ENCODE peak calls at places on chromosomes 4 and X, in nine cellular contexts. One of them, this sample, is unnamed.

GRCh38 chrX:32116047-32116446 is 1044.2 kb upstream of the FTHL17 start:
- DNase-seq in activated naive CD8-positive, alpha-beta T cell treated with anti-CD3 and anti-CD28 coated beads, Interleukin-2, amount 50 U/mL, for 16 hours: no peak
- DNase-seq in nephron progenitor cell: no peak
- DNase-seq in T-helper 1 cell: no peak
- DNase-seq in fibroblast of pulmonary artery: no peak
- DNase-seq in A549: no peak
- DNase-seq in endothelial cell: no peak
- DNase-seq in stimulated activated CD4-positive, alpha-beta T cell treated with anti-CD3 and anti-CD28 coated beads, Interleukin-2, amount 100 ng/mL, for 24 hours: no peak
- DNase-seq in foreskin fibroblast: no peak
- DNase-seq in this sample: no peak

GRCh38 chr4:173883821-173884220 is 353.8 kb upstream of the HAND2 start:
- DNase-seq in stimulated activated CD4-positive, alpha-beta T cell treated with anti-CD3 and anti-CD28 coated beads, Interleukin-2, amount 100 ng/mL, for 24 hours: no peak
- DNase-seq in foreskin fibroblast: no peak
- DNase-seq in nephron progenitor cell: no peak
- DNase-seq in A549: no peak
- DNase-seq in fibroblast of pulmonary artery: no peak
- DNase-seq in T-helper 1 cell: no peak
- DNase-seq in activated naive CD8-positive, alpha-beta T cell treated with anti-CD3 and anti-CD28 coated beads, Interleukin-2, amount 50 U/mL, for 16 hours: no peak
- DNase-seq in endothelial cell: no peak
- DNase-seq in this sample: no peak

GRCh38 chr4:25450491-25450901 is 73.4 kb downstream of the ANAPC4 start:
- DNase-seq in fibroblast of pulmonary artery: no peak
- DNase-seq in foreskin fibroblast: no peak
- DNase-seq in nephron progenitor cell: no peak
- DNase-seq in A549: no peak
- DNase-seq in T-helper 1 cell: no peak
- DNase-seq in activated naive CD8-positive, alpha-beta T cell treated with anti-CD3 and anti-CD28 coated beads, Interleukin-2, amount 50 U/mL, for 16 hours: no peak
- DNase-seq in endothelial cell: no peak
- DNase-seq in stimulated activated CD4-positive, alpha-beta T cell treated with anti-CD3 and anti-CD28 coated beads, Interleukin-2, amount 100 ng/mL, for 24 hours: no peak
- DNase-seq in this sample: no peak

GRCh38 chrX:11447418-11447817 is 154.2 kb downstream of the AMELX start:
- DNase-seq in T-helper 1 cell: no peak
- DNase-seq in A549: no peak
- DNase-seq in fibroblast of pulmonary artery: peak
- DNase-seq in activated naive CD8-positive, alpha-beta T cell treated with anti-CD3 and anti-CD28 coated beads, Interleukin-2, amount 50 U/mL, for 16 hours: no peak
- DNase-seq in foreskin fibroblast: no peak
- DNase-seq in nephron progenitor cell: no peak
- DNase-seq in stimulated activated CD4-positive, alpha-beta T cell treated with anti-CD3 and anti-CD28 coated beads, Interleukin-2, amount 100 ng/mL, for 24 hours: no peak
- DNase-seq in endothelial cell: no peak
- DNase-seq in this sample: no peak

GRCh38 chrX:71636438-71637252 is 18.3 kb upstream of the CXCR3 start:
- DNase-seq in fibroblast of pulmonary artery: no peak
- DNase-seq in activated naive CD8-positive, alpha-beta T cell treated with anti-CD3 and anti-CD28 coated beads, Interleukin-2, amount 50 U/mL, for 16 hours: no peak
- DNase-seq in A549: no peak
- DNase-seq in foreskin fibroblast: no peak
- DNase-seq in T-helper 1 cell: peak
- DNase-seq in nephron progenitor cell: no peak
- DNase-seq in endothelial cell: no peak
- DNase-seq in stimulated activated CD4-positive, alpha-beta T cell treated with anti-CD3 and anti-CD28 coated beads, Interleukin-2, amount 100 ng/mL, for 24 hours: no peak
- DNase-seq in this sample: no peak

GRCh38 chr4:153472122-153473037 is 6.2 kb downstream of the TMEM131L start:
- DNase-seq in nephron progenitor cell: no peak
- DNase-seq in activated naive CD8-positive, alpha-beta T cell treated with anti-CD3 and anti-CD28 coated beads, Interleukin-2, amount 50 U/mL, for 16 hours: no peak
- DNase-seq in T-helper 1 cell: no peak
- DNase-seq in fibroblast of pulmonary artery: no peak
- DNase-seq in stimulated activated CD4-positive, alpha-beta T cell treated with anti-CD3 and anti-CD28 coated beads, Interleukin-2, amount 100 ng/mL, for 24 hours: no peak
- DNase-seq in endothelial cell: no peak
- DNase-seq in A549: no peak
- DNase-seq in foreskin fibroblast: no peak
- DNase-seq in this sample: no peak

GRCh38 chr4:113880240-113881028 is 99.0 kb downstream of the ARSJ start:
- DNase-seq in fibroblast of pulmonary artery: no peak
- DNase-seq in T-helper 1 cell: no peak
- DNase-seq in foreskin fibroblast: no peak
- DNase-seq in stimulated activated CD4-positive, alpha-beta T cell treated with anti-CD3 and anti-CD28 coated beads, Interleukin-2, amount 100 ng/mL, for 24 hours: no peak
- DNase-seq in activated naive CD8-positive, alpha-beta T cell treated with anti-CD3 and anti-CD28 coated beads, Interleukin-2, amount 50 U/mL, for 16 hours: no peak
- DNase-seq in A549: no peak
- DNase-seq in nephron progenitor cell: no peak
- DNase-seq in endothelial cell: no peak
- DNase-seq in this sample: no peak

GRCh38 chrX:42096262-42096939 is 173.0 kb upstream of the CASK start:
- DNase-seq in A549: peak
- DNase-seq in nephron progenitor cell: no peak
- DNase-seq in activated naive CD8-positive, alpha-beta T cell treated with anti-CD3 and anti-CD28 coated beads, Interleukin-2, amount 50 U/mL, for 16 hours: no peak
- DNase-seq in stimulated activated CD4-positive, alpha-beta T cell treated with anti-CD3 and anti-CD28 coated beads, Interleukin-2, amount 100 ng/mL, for 24 hours: no peak
- DNase-seq in foreskin fibroblast: peak
- DNase-seq in fibroblast of pulmonary artery: peak
- DNase-seq in T-helper 1 cell: no peak
- DNase-seq in endothelial cell: no peak
- DNase-seq in this sample: no peak

GRCh38 chr4:73729534-73730165 is 10.7 kb upstream of the CXCL8 start:
- DNase-seq in fibroblast of pulmonary artery: peak
- DNase-seq in stimulated activated CD4-positive, alpha-beta T cell treated with anti-CD3 and anti-CD28 coated beads, Interleukin-2, amount 100 ng/mL, for 24 hours: no peak
- DNase-seq in T-helper 1 cell: peak
- DNase-seq in activated naive CD8-positive, alpha-beta T cell treated with anti-CD3 and anti-CD28 coated beads, Interleukin-2, amount 50 U/mL, for 16 hours: no peak
- DNase-seq in nephron progenitor cell: peak
- DNase-seq in endothelial cell: peak
- DNase-seq in A549: peak
- DNase-seq in foreskin fibroblast: peak
- DNase-seq in this sample: no peak

GRCh38 chr4:10115657-10116624 is 658 bp downstream of the WDR1 start:
- DNase-seq in nephron progenitor cell: peak
- DNase-seq in stimulated activated CD4-positive, alpha-beta T cell treated with anti-CD3 and anti-CD28 coated beads, Interleukin-2, amount 100 ng/mL, for 24 hours: peak
- DNase-seq in activated naive CD8-positive, alpha-beta T cell treated with anti-CD3 and anti-CD28 coated beads, Interleukin-2, amount 50 U/mL, for 16 hours: peak
- DNase-seq in foreskin fibroblast: no peak
- DNase-seq in fibroblast of pulmonary artery: no peak
- DNase-seq in T-helper 1 cell: peak
- DNase-seq in A549: peak
- DNase-seq in endothelial cell: peak
- DNase-seq in this sample: peak

GRCh38 chrX:23745786-23746185 is 2.7 kb upstream of the ACOT9 start:
- DNase-seq in endothelial cell: no peak
- DNase-seq in T-helper 1 cell: peak
- DNase-seq in stimulated activated CD4-positive, alpha-beta T cell treated with anti-CD3 and anti-CD28 coated beads, Interleukin-2, amount 100 ng/mL, for 24 hours: no peak
- DNase-seq in A549: no peak
- DNase-seq in fibroblast of pulmonary artery: peak
- DNase-seq in activated naive CD8-positive, alpha-beta T cell treated with anti-CD3 and anti-CD28 coated beads, Interleukin-2, amount 50 U/mL, for 16 hours: no peak
- DNase-seq in foreskin fibroblast: no peak
- DNase-seq in nephron progenitor cell: no peak
- DNase-seq in this sample: no peak

GRCh38 chrX:38854305-38854704 is 53.0 kb downstream of the MID1IP1 start:
- DNase-seq in A549: no peak
- DNase-seq in endothelial cell: no peak
- DNase-seq in activated naive CD8-positive, alpha-beta T cell treated with anti-CD3 and anti-CD28 coated beads, Interleukin-2, amount 50 U/mL, for 16 hours: no peak
- DNase-seq in nephron progenitor cell: no peak
- DNase-seq in T-helper 1 cell: no peak
- DNase-seq in foreskin fibroblast: no peak
- DNase-seq in stimulated activated CD4-positive, alpha-beta T cell treated with anti-CD3 and anti-CD28 coated beads, Interleukin-2, amount 100 ng/mL, for 24 hours: no peak
- DNase-seq in fibroblast of pulmonary artery: no peak
- DNase-seq in this sample: no peak

GRCh38 chrX:24963823-24964222 is 51.9 kb downstream of the ARX start:
- DNase-seq in A549: no peak
- DNase-seq in fibroblast of pulmonary artery: no peak
- DNase-seq in nephron progenitor cell: peak
- DNase-seq in T-helper 1 cell: no peak
- DNase-seq in foreskin fibroblast: no peak
- DNase-seq in stimulated activated CD4-positive, alpha-beta T cell treated with anti-CD3 and anti-CD28 coated beads, Interleukin-2, amount 100 ng/mL, for 24 hours: no peak
- DNase-seq in activated naive CD8-positive, alpha-beta T cell treated with anti-CD3 and anti-CD28 coated beads, Interleukin-2, amount 50 U/mL, for 16 hours: no peak
- DNase-seq in endothelial cell: no peak
- DNase-seq in this sample: no peak

GRCh38 chrX:10387011-10387410 is 230.2 kb downstream of the CLCN4 start:
- DNase-seq in fibroblast of pulmonary artery: peak
- DNase-seq in T-helper 1 cell: no peak
- DNase-seq in foreskin fibroblast: peak
- DNase-seq in A549: peak
- DNase-seq in activated naive CD8-positive, alpha-beta T cell treated with anti-CD3 and anti-CD28 coated beads, Interleukin-2, amount 50 U/mL, for 16 hours: no peak
- DNase-seq in stimulated activated CD4-positive, alpha-beta T cell treated with anti-CD3 and anti-CD28 coated beads, Interleukin-2, amount 100 ng/mL, for 24 hours: no peak
- DNase-seq in nephron progenitor cell: no peak
- DNase-seq in endothelial cell: no peak
- DNase-seq in this sample: no peak

GRCh38 chrX:111353810-111354209 is 58.2 kb downstream of the DCX start:
- DNase-seq in stimulated activated CD4-positive, alpha-beta T cell treated with anti-CD3 and anti-CD28 coated beads, Interleukin-2, amount 100 ng/mL, for 24 hours: no peak
- DNase-seq in fibroblast of pulmonary artery: no peak
- DNase-seq in T-helper 1 cell: no peak
- DNase-seq in A549: no peak
- DNase-seq in activated naive CD8-positive, alpha-beta T cell treated with anti-CD3 and anti-CD28 coated beads, Interleukin-2, amount 50 U/mL, for 16 hours: no peak
- DNase-seq in nephron progenitor cell: no peak
- DNase-seq in foreskin fibroblast: no peak
- DNase-seq in endothelial cell: no peak
- DNase-seq in this sample: no peak

GRCh38 chr4:187283306-187283705 is 559.6 kb upstream of the FAT1 start:
- DNase-seq in activated naive CD8-positive, alpha-beta T cell treated with anti-CD3 and anti-CD28 coated beads, Interleukin-2, amount 50 U/mL, for 16 hours: no peak
- DNase-seq in T-helper 1 cell: no peak
- DNase-seq in endothelial cell: no peak
- DNase-seq in nephron progenitor cell: no peak
- DNase-seq in A549: no peak
- DNase-seq in stimulated activated CD4-positive, alpha-beta T cell treated with anti-CD3 and anti-CD28 coated beads, Interleukin-2, amount 100 ng/mL, for 24 hours: no peak
- DNase-seq in foreskin fibroblast: no peak
- DNase-seq in fibroblast of pulmonary artery: peak
- DNase-seq in this sample: no peak

GRCh38 chr4:41569957-41570356 is 32.0 kb downstream of the LIMCH1 start:
- DNase-seq in A549: no peak
- DNase-seq in fibroblast of pulmonary artery: no peak
- DNase-seq in activated naive CD8-positive, alpha-beta T cell treated with anti-CD3 and anti-CD28 coated beads, Interleukin-2, amount 50 U/mL, for 16 hours: no peak
- DNase-seq in T-helper 1 cell: no peak
- DNase-seq in endothelial cell: no peak
- DNase-seq in stimulated activated CD4-positive, alpha-beta T cell treated with anti-CD3 and anti-CD28 coated beads, Interleukin-2, amount 100 ng/mL, for 24 hours: no peak
- DNase-seq in foreskin fibroblast: peak
- DNase-seq in nephron progenitor cell: no peak
- DNase-seq in this sample: no peak

GRCh38 chrX:56766554-56767412 is 37.7 kb downstream of the NBDY start:
- DNase-seq in nephron progenitor cell: no peak
- DNase-seq in stimulated activated CD4-positive, alpha-beta T cell treated with anti-CD3 and anti-CD28 coated beads, Interleukin-2, amount 100 ng/mL, for 24 hours: no peak
- DNase-seq in foreskin fibroblast: peak
- DNase-seq in T-helper 1 cell: peak
- DNase-seq in A549: no peak
- DNase-seq in endothelial cell: no peak
- DNase-seq in fibroblast of pulmonary artery: peak
- DNase-seq in activated naive CD8-positive, alpha-beta T cell treated with anti-CD3 and anti-CD28 coated beads, Interleukin-2, amount 50 U/mL, for 16 hours: no peak
- DNase-seq in this sample: no peak

GRCh38 chr4:38233727-38234478 is 273.7 kb downstream of the PTTG2 start:
- DNase-seq in fibroblast of pulmonary artery: no peak
- DNase-seq in stimulated activated CD4-positive, alpha-beta T cell treated with anti-CD3 and anti-CD28 coated beads, Interleukin-2, amount 100 ng/mL, for 24 hours: no peak
- DNase-seq in nephron progenitor cell: no peak
- DNase-seq in activated naive CD8-positive, alpha-beta T cell treated with anti-CD3 and anti-CD28 coated beads, Interleukin-2, amount 50 U/mL, for 16 hours: no peak
- DNase-seq in A549: no peak
- DNase-seq in foreskin fibroblast: no peak
- DNase-seq in endothelial cell: no peak
- DNase-seq in T-helper 1 cell: no peak
- DNase-seq in this sample: no peak

GRCh38 chr4:62288803-62289541 is 1088.8 kb downstream of the ADGRL3 start:
- DNase-seq in T-helper 1 cell: no peak
- DNase-seq in nephron progenitor cell: no peak
- DNase-seq in foreskin fibroblast: no peak
- DNase-seq in endothelial cell: no peak
- DNase-seq in activated naive CD8-positive, alpha-beta T cell treated with anti-CD3 and anti-CD28 coated beads, Interleukin-2, amount 50 U/mL, for 16 hours: no peak
- DNase-seq in fibroblast of pulmonary artery: peak
- DNase-seq in stimulated activated CD4-positive, alpha-beta T cell treated with anti-CD3 and anti-CD28 coated beads, Interleukin-2, amount 100 ng/mL, for 24 hours: no peak
- DNase-seq in A549: no peak
- DNase-seq in this sample: no peak

GRCh38 chrX:23008431-23009099 is 8.8 kb downstream of the DDX53 start:
- DNase-seq in stimulated activated CD4-positive, alpha-beta T cell treated with anti-CD3 and anti-CD28 coated beads, Interleukin-2, amount 100 ng/mL, for 24 hours: no peak
- DNase-seq in T-helper 1 cell: no peak
- DNase-seq in A549: peak
- DNase-seq in nephron progenitor cell: no peak
- DNase-seq in fibroblast of pulmonary artery: peak
- DNase-seq in foreskin fibroblast: no peak
- DNase-seq in activated naive CD8-positive, alpha-beta T cell treated with anti-CD3 and anti-CD28 coated beads, Interleukin-2, amount 50 U/mL, for 16 hours: no peak
- DNase-seq in endothelial cell: no peak
- DNase-seq in this sample: no peak

GRCh38 chr4:132266374-132266773 is 882.7 kb upstream of the PCDH10 start:
- DNase-seq in nephron progenitor cell: no peak
- DNase-seq in endothelial cell: no peak
- DNase-seq in T-helper 1 cell: no peak
- DNase-seq in foreskin fibroblast: no peak
- DNase-seq in stimulated activated CD4-positive, alpha-beta T cell treated with anti-CD3 and anti-CD28 coated beads, Interleukin-2, amount 100 ng/mL, for 24 hours: no peak
- DNase-seq in A549: no peak
- DNase-seq in fibroblast of pulmonary artery: no peak
- DNase-seq in activated naive CD8-positive, alpha-beta T cell treated with anti-CD3 and anti-CD28 coated beads, Interleukin-2, amount 50 U/mL, for 16 hours: no peak
- DNase-seq in this sample: no peak

GRCh38 chr4:25320374-25321172 is 8.0 kb downstream of the ZCCHC4 start:
- DNase-seq in fibroblast of pulmonary artery: peak
- DNase-seq in stimulated activated CD4-positive, alpha-beta T cell treated with anti-CD3 and anti-CD28 coated beads, Interleukin-2, amount 100 ng/mL, for 24 hours: no peak
- DNase-seq in endothelial cell: no peak
- DNase-seq in foreskin fibroblast: peak
- DNase-seq in activated naive CD8-positive, alpha-beta T cell treated with anti-CD3 and anti-CD28 coated beads, Interleukin-2, amount 50 U/mL, for 16 hours: no peak
- DNase-seq in A549: peak
- DNase-seq in T-helper 1 cell: peak
- DNase-seq in nephron progenitor cell: no peak
- DNase-seq in this sample: no peak

GRCh38 chr4:119105605-119106004 is 30.0 kb upstream of the MYOZ2 start:
- DNase-seq in A549: no peak
- DNase-seq in stimulated activated CD4-positive, alpha-beta T cell treated with anti-CD3 and anti-CD28 coated beads, Interleukin-2, amount 100 ng/mL, for 24 hours: no peak
- DNase-seq in fibroblast of pulmonary artery: peak
- DNase-seq in endothelial cell: no peak
- DNase-seq in activated naive CD8-positive, alpha-beta T cell treated with anti-CD3 and anti-CD28 coated beads, Interleukin-2, amount 50 U/mL, for 16 hours: no peak
- DNase-seq in nephron progenitor cell: no peak
- DNase-seq in foreskin fibroblast: peak
- DNase-seq in T-helper 1 cell: no peak
- DNase-seq in this sample: no peak

GRCh38 chr4:182671231-182671630 is 246.0 kb downstream of the DCTD start:
- DNase-seq in A549: no peak
- DNase-seq in fibroblast of pulmonary artery: no peak
- DNase-seq in foreskin fibroblast: no peak
- DNase-seq in stimulated activated CD4-positive, alpha-beta T cell treated with anti-CD3 and anti-CD28 coated beads, Interleukin-2, amount 100 ng/mL, for 24 hours: no peak
- DNase-seq in activated naive CD8-positive, alpha-beta T cell treated with anti-CD3 and anti-CD28 coated beads, Interleukin-2, amount 50 U/mL, for 16 hours: no peak
- DNase-seq in nephron progenitor cell: no peak
- DNase-seq in T-helper 1 cell: no peak
- DNase-seq in endothelial cell: no peak
- DNase-seq in this sample: no peak

GRCh38 chr4:152106781-152107321 is 346.0 kb upstream of the GATB start:
- DNase-seq in A549: no peak
- DNase-seq in fibroblast of pulmonary artery: no peak
- DNase-seq in stimulated activated CD4-positive, alpha-beta T cell treated with anti-CD3 and anti-CD28 coated beads, Interleukin-2, amount 100 ng/mL, for 24 hours: no peak
- DNase-seq in nephron progenitor cell: no peak
- DNase-seq in endothelial cell: no peak
- DNase-seq in activated naive CD8-positive, alpha-beta T cell treated with anti-CD3 and anti-CD28 coated beads, Interleukin-2, amount 50 U/mL, for 16 hours: no peak
- DNase-seq in T-helper 1 cell: no peak
- DNase-seq in foreskin fibroblast: no peak
- DNase-seq in this sample: no peak

GRCh38 chrX:34580069-34580468 is 77.0 kb downstream of the TMEM47 start:
- DNase-seq in A549: no peak
- DNase-seq in fibroblast of pulmonary artery: no peak
- DNase-seq in activated naive CD8-positive, alpha-beta T cell treated with anti-CD3 and anti-CD28 coated beads, Interleukin-2, amount 50 U/mL, for 16 hours: no peak
- DNase-seq in T-helper 1 cell: no peak
- DNase-seq in nephron progenitor cell: no peak
- DNase-seq in foreskin fibroblast: no peak
- DNase-seq in stimulated activated CD4-positive, alpha-beta T cell treated with anti-CD3 and anti-CD28 coated beads, Interleukin-2, amount 100 ng/mL, for 24 hours: no peak
- DNase-seq in endothelial cell: no peak
- DNase-seq in this sample: no peak

GRCh38 chrX:40092808-40093435 is 4.8 kb downstream of the BCOR start:
- DNase-seq in stimulated activated CD4-positive, alpha-beta T cell treated with anti-CD3 and anti-CD28 coated beads, Interleukin-2, amount 100 ng/mL, for 24 hours: no peak
- DNase-seq in activated naive CD8-positive, alpha-beta T cell treated with anti-CD3 and anti-CD28 coated beads, Interleukin-2, amount 50 U/mL, for 16 hours: no peak
- DNase-seq in nephron progenitor cell: no peak
- DNase-seq in foreskin fibroblast: no peak
- DNase-seq in T-helper 1 cell: no peak
- DNase-seq in A549: no peak
- DNase-seq in endothelial cell: no peak
- DNase-seq in fibroblast of pulmonary artery: no peak
- DNase-seq in this sample: no peak

GRCh38 chr4:3484057-3484973 is 21.2 kb downstream of the DOK7 start:
- DNase-seq in endothelial cell: no peak
- DNase-seq in activated naive CD8-positive, alpha-beta T cell treated with anti-CD3 and anti-CD28 coated beads, Interleukin-2, amount 50 U/mL, for 16 hours: no peak
- DNase-seq in stimulated activated CD4-positive, alpha-beta T cell treated with anti-CD3 and anti-CD28 coated beads, Interleukin-2, amount 100 ng/mL, for 24 hours: no peak
- DNase-seq in nephron progenitor cell: no peak
- DNase-seq in T-helper 1 cell: no peak
- DNase-seq in A549: peak
- DNase-seq in foreskin fibroblast: no peak
- DNase-seq in fibroblast of pulmonary artery: no peak
- DNase-seq in this sample: no peak

GRCh38 chrX:107715331-107716044 is 60.1 kb downstream of the TSC22D3 start:
- DNase-seq in A549: no peak
- DNase-seq in nephron progenitor cell: no peak
- DNase-seq in stimulated activated CD4-positive, alpha-beta T cell treated with anti-CD3 and anti-CD28 coated beads, Interleukin-2, amount 100 ng/mL, for 24 hours: no peak
- DNase-seq in foreskin fibroblast: no peak
- DNase-seq in endothelial cell: no peak
- DNase-seq in activated naive CD8-positive, alpha-beta T cell treated with anti-CD3 and anti-CD28 coated beads, Interleukin-2, amount 50 U/mL, for 16 hours: no peak
- DNase-seq in fibroblast of pulmonary artery: peak
- DNase-seq in T-helper 1 cell: peak
- DNase-seq in this sample: no peak

GRCh38 chr4:1854752-1855151 is 1.2 kb downstream of the LETM1 start:
- DNase-seq in A549: no peak
- DNase-seq in fibroblast of pulmonary artery: no peak
- DNase-seq in stimulated activated CD4-positive, alpha-beta T cell treated with anti-CD3 and anti-CD28 coated beads, Interleukin-2, amount 100 ng/mL, for 24 hours: no peak
- DNase-seq in activated naive CD8-positive, alpha-beta T cell treated with anti-CD3 and anti-CD28 coated beads, Interleukin-2, amount 50 U/mL, for 16 hours: no peak
- DNase-seq in nephron progenitor cell: no peak
- DNase-seq in foreskin fibroblast: no peak
- DNase-seq in endothelial cell: no peak
- DNase-seq in T-helper 1 cell: no peak
- DNase-seq in this sample: no peak

This sample was measured in stimulated activated naive CD8-positive, alpha-beta T cell treated with anti-CD3 and anti-CD28 coated beads, Interleukin-15, amount 100 ng/mL, for 72 hours.